ENCODE peak calls at places on chromosome 11, in seven cellular contexts. One of them, this sample, is unnamed.

GRCh38 chr11:81005595-81005994 is 1564.8 kb upstream of the TENM4 start:
- DNase-seq in A673: peak; percentile 66
- DNase-seq in A549: peak; percentile 0
- DNase-seq in dorsolateral prefrontal cortex: no peak
- DNase-seq in transverse colon: no peak
- DNase-seq in type B pancreatic cell: no peak
- DNase-seq in left ventricle myocardium inferior: no peak
- DNase-seq in this sample: no peak

GRCh38 chr11:5291207-5291838 is 10.4 kb downstream of the OR51B4 start:
- DNase-seq in A673: peak; percentile 10
- DNase-seq in A549: peak; percentile 47
- DNase-seq in dorsolateral prefrontal cortex: no peak
- DNase-seq in transverse colon: no peak
- DNase-seq in type B pancreatic cell: no peak
- DNase-seq in left ventricle myocardium inferior: no peak
- DNase-seq in this sample: no peak

GRCh38 chr11:44601471-44602370 is 36.3 kb downstream of the CD82 start:
- DNase-seq in A673: no peak
- DNase-seq in A549: no peak
- DNase-seq in dorsolateral prefrontal cortex: no peak
- DNase-seq in transverse colon: peak; percentile 62
- DNase-seq in type B pancreatic cell: no peak
- DNase-seq in left ventricle myocardium inferior: no peak
- DNase-seq in this sample: no peak

GRCh38 chr11:1916132-1916985 is 3.1 kb upstream of the TNNT3 start:
- DNase-seq in A673: no peak
- DNase-seq in A549: no peak
- DNase-seq in dorsolateral prefrontal cortex: no peak
- DNase-seq in transverse colon: no peak
- DNase-seq in type B pancreatic cell: no peak
- DNase-seq in left ventricle myocardium inferior: no peak
- DNase-seq in this sample: no peak

GRCh38 chr11:114307524-114308203 is 11.5 kb downstream of the NNMT start:
- DNase-seq in A673: peak; percentile 6
- DNase-seq in A549: no peak
- DNase-seq in dorsolateral prefrontal cortex: no peak
- DNase-seq in transverse colon: no peak
- DNase-seq in type B pancreatic cell: no peak
- DNase-seq in left ventricle myocardium inferior: peak; percentile 45
- DNase-seq in this sample: no peak

GRCh38 chr11:62601114-62601363 is 626 bp downstream of the MTA2 start:
- DNase-seq in A673: no peak
- DNase-seq in A549: no peak
- DNase-seq in dorsolateral prefrontal cortex: peak; percentile 34
- DNase-seq in transverse colon: peak; percentile 55
- DNase-seq in type B pancreatic cell: no peak
- DNase-seq in left ventricle myocardium inferior: peak; percentile 62
- DNase-seq in this sample: no peak

GRCh38 chr11:124536520-124536919 is 6.9 kb downstream of the OR8B12 start:
- DNase-seq in A673: peak; percentile 14
- DNase-seq in A549: no peak
- DNase-seq in dorsolateral prefrontal cortex: no peak
- DNase-seq in transverse colon: peak; percentile 11
- DNase-seq in type B pancreatic cell: no peak
- DNase-seq in left ventricle myocardium inferior: peak; percentile 30
- DNase-seq in this sample: no peak

GRCh38 chr11:108793138-108793537 is 128.3 kb downstream of the DDX10 start:
- DNase-seq in A673: no peak
- DNase-seq in A549: no peak
- DNase-seq in dorsolateral prefrontal cortex: no peak
- DNase-seq in transverse colon: no peak
- DNase-seq in type B pancreatic cell: no peak
- DNase-seq in left ventricle myocardium inferior: no peak
- DNase-seq in this sample: no peak

GRCh38 chr11:113193077-113193476 is 121.3 kb upstream of the TTC12 start:
- DNase-seq in A673: no peak
- DNase-seq in A549: no peak
- DNase-seq in dorsolateral prefrontal cortex: no peak
- DNase-seq in transverse colon: no peak
- DNase-seq in type B pancreatic cell: no peak
- DNase-seq in left ventricle myocardium inferior: no peak
- DNase-seq in this sample: no peak

GRCh38 chr11:121757480-121758125 is 304.8 kb upstream of the SORL1-AS1 start:
- DNase-seq in A673: no peak
- DNase-seq in A549: no peak
- DNase-seq in dorsolateral prefrontal cortex: no peak
- DNase-seq in transverse colon: no peak
- DNase-seq in type B pancreatic cell: no peak
- DNase-seq in left ventricle myocardium inferior: no peak
- DNase-seq in this sample: no peak

GRCh38 chr11:64249563-64250405 is 1.5 kb upstream of the PLCB3 start:
- DNase-seq in A673: no peak
- DNase-seq in A549: no peak
- DNase-seq in dorsolateral prefrontal cortex: no peak
- DNase-seq in transverse colon: no peak
- DNase-seq in type B pancreatic cell: no peak
- DNase-seq in left ventricle myocardium inferior: no peak
- DNase-seq in this sample: no peak

GRCh38 chr11:31943056-31943780 is 132.1 kb upstream of the PAX6 start:
- DNase-seq in A673: peak; percentile 61
- DNase-seq in A549: no peak
- DNase-seq in dorsolateral prefrontal cortex: no peak
- DNase-seq in transverse colon: no peak
- DNase-seq in type B pancreatic cell: no peak
- DNase-seq in left ventricle myocardium inferior: no peak
- DNase-seq in this sample: no peak

GRCh38 chr11:31936309-31936708 is 125.2 kb upstream of the PAX6 start:
- DNase-seq in A673: no peak
- DNase-seq in A549: no peak
- DNase-seq in dorsolateral prefrontal cortex: no peak
- DNase-seq in transverse colon: no peak
- DNase-seq in type B pancreatic cell: no peak
- DNase-seq in left ventricle myocardium inferior: no peak
- DNase-seq in this sample: no peak

GRCh38 chr11:31939004-31939403 is 127.9 kb upstream of the PAX6 start:
- DNase-seq in A673: no peak
- DNase-seq in A549: no peak
- DNase-seq in dorsolateral prefrontal cortex: no peak
- DNase-seq in transverse colon: no peak
- DNase-seq in type B pancreatic cell: no peak
- DNase-seq in left ventricle myocardium inferior: no peak
- DNase-seq in this sample: no peak

DNA sequence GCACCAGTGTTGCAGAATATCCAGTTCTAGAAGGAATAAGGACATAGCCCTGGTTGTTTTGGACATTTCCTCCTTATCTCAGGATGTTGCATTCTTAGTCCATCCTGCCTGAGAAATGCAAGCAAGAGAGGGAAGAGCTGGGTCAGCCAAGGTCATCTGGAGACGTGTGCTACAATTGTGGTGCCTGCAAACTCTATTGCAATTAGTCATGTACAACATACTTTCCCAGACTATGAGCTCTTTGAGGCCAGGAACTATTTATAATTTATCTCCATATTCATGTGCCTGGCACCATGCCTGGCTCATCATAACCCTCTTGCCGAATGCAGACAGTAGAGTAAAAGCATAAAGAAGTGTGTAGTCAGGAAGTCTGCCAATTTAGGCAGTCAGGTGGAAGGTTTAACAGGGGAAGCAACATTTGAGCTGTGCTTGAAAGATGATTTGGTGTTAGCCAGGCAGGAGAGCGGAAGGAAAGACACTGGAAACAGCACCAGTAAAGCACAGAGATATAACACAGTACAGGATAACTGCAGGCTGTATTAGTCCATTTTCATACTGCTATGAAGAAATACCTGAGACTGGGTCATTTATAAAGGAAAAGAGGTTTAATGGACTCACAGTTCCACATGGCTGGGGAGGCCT is 129.4 kb upstream of the PAX6 start:
- DNase-seq in A673: peak; percentile 48
- DNase-seq in A549: no peak
- DNase-seq in dorsolateral prefrontal cortex: no peak
- DNase-seq in transverse colon: no peak
- DNase-seq in type B pancreatic cell: no peak
- DNase-seq in left ventricle myocardium inferior: peak; percentile 62
- DNase-seq in this sample: no peak
- TF ChIP-seq CTCF in A673: no peak
- TF ChIP-seq CTCF in A549: no peak
- TF ChIP-seq CTCF in dorsolateral prefrontal cortex: no peak
- TF ChIP-seq CTCF in transverse colon: no peak
- TF ChIP-seq CTCF in type B pancreatic cell: no peak
- TF ChIP-seq CTCF in left ventricle myocardium inferior: no peak
- TF ChIP-seq CTCF in this sample: no peak

DNA sequence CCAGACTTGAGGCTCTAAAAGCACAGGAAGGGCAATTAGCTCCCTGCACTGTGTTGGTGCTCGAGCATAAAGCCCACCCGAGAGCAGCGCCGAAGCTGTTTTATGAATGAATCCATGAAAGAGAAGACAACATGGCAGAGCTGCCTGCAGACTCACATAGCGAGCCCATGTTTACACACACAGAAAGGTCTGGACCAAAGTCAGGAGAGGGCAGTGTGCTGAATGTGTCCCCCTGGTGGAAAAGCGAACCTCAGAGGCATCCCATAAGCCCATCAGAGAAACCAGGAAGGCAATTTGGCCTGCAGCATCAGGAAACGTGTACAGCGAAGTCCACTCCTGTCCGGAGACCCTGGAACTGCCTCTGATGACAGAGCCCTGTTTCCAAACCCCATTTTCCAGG is 37.1 kb downstream of the CHRDL2 start:
- DNase-seq in A673: no peak
- DNase-seq in A549: no peak
- DNase-seq in dorsolateral prefrontal cortex: no peak
- DNase-seq in transverse colon: no peak
- DNase-seq in type B pancreatic cell: no peak
- DNase-seq in left ventricle myocardium inferior: no peak
- DNase-seq in this sample: no peak
- TF ChIP-seq CTCF in A673: peak; percentile 19
- TF ChIP-seq CTCF in A549: peak; percentile 16
- TF ChIP-seq CTCF in dorsolateral prefrontal cortex: no peak
- TF ChIP-seq CTCF in transverse colon: no peak
- TF ChIP-seq CTCF in type B pancreatic cell: no peak
- TF ChIP-seq CTCF in left ventricle myocardium inferior: no peak
- TF ChIP-seq CTCF in this sample: no peak

DNA sequence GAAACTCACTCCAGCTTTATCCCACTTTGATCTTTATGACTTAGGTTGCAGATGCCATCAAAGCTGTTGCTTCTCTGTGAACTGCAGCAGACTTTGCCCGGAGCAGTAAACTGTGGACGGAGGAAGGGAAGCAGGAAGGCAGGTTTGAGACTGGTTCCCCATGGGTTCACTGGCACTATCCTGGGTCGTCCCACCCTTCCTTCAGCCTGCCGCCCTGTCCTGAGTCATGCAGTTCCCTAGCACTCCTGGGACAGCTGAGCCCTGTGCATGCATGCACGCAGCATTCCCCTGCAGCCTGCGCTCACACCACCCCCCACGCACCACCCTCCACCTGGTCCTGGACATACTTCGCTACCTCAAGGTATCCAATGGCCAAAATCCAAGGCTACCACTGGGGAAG is 23.5 kb upstream of the P2RY2 start:
- DNase-seq in A673: no peak
- DNase-seq in A549: no peak
- DNase-seq in dorsolateral prefrontal cortex: no peak
- DNase-seq in transverse colon: peak; percentile 91
- DNase-seq in type B pancreatic cell: no peak
- DNase-seq in left ventricle myocardium inferior: no peak
- DNase-seq in this sample: no peak
- TF ChIP-seq CTCF in A673: no peak
- TF ChIP-seq CTCF in A549: no peak
- TF ChIP-seq CTCF in dorsolateral prefrontal cortex: no peak
- TF ChIP-seq CTCF in transverse colon: no peak
- TF ChIP-seq CTCF in type B pancreatic cell: no peak
- TF ChIP-seq CTCF in left ventricle myocardium inferior: no peak
- TF ChIP-seq CTCF in this sample: no peak

GRCh38 chr11:69508974-69509373 is 27.5 kb downstream of the LINC01488 start:
- DNase-seq in A673: no peak
- DNase-seq in A549: no peak
- DNase-seq in dorsolateral prefrontal cortex: no peak
- DNase-seq in transverse colon: no peak
- DNase-seq in type B pancreatic cell: no peak
- DNase-seq in left ventricle myocardium inferior: peak; percentile 3
- DNase-seq in this sample: no peak
- TF ChIP-seq CTCF in A673: no peak
- TF ChIP-seq CTCF in A549: no peak
- TF ChIP-seq CTCF in dorsolateral prefrontal cortex: no peak
- TF ChIP-seq CTCF in transverse colon: no peak
- TF ChIP-seq CTCF in type B pancreatic cell: no peak
- TF ChIP-seq CTCF in left ventricle myocardium inferior: no peak
- TF ChIP-seq CTCF in this sample: no peak

GRCh38 chr11:76719686-76720085 is 49.1 kb upstream of the LRRC32 start:
- DNase-seq in A673: no peak
- DNase-seq in A549: no peak
- DNase-seq in dorsolateral prefrontal cortex: no peak
- DNase-seq in transverse colon: no peak
- DNase-seq in type B pancreatic cell: no peak
- DNase-seq in left ventricle myocardium inferior: no peak
- DNase-seq in this sample: no peak

GRCh38 chr11:76721755-76722677 is 51.5 kb upstream of the LRRC32 start:
- DNase-seq in A673: peak; percentile 93
- DNase-seq in A549: peak; percentile 67
- DNase-seq in dorsolateral prefrontal cortex: peak; percentile 85
- DNase-seq in transverse colon: peak; percentile 87
- DNase-seq in type B pancreatic cell: peak; percentile 87
- DNase-seq in left ventricle myocardium inferior: peak; percentile 88
- DNase-seq in this sample: peak; percentile 94

GRCh38 chr11:76723548-76723947 is 53.0 kb upstream of the LRRC32 start:
- DNase-seq in A673: no peak
- DNase-seq in A549: no peak
- DNase-seq in dorsolateral prefrontal cortex: no peak
- DNase-seq in transverse colon: no peak
- DNase-seq in type B pancreatic cell: no peak
- DNase-seq in left ventricle myocardium inferior: no peak
- DNase-seq in this sample: no peak

GRCh38 chr11:76724162-76724768 is 53.7 kb upstream of the LRRC32 start:
- DNase-seq in A673: peak; percentile 35
- DNase-seq in A549: no peak
- DNase-seq in dorsolateral prefrontal cortex: no peak
- DNase-seq in transverse colon: no peak
- DNase-seq in type B pancreatic cell: no peak
- DNase-seq in left ventricle myocardium inferior: no peak
- DNase-seq in this sample: no peak

DNA sequence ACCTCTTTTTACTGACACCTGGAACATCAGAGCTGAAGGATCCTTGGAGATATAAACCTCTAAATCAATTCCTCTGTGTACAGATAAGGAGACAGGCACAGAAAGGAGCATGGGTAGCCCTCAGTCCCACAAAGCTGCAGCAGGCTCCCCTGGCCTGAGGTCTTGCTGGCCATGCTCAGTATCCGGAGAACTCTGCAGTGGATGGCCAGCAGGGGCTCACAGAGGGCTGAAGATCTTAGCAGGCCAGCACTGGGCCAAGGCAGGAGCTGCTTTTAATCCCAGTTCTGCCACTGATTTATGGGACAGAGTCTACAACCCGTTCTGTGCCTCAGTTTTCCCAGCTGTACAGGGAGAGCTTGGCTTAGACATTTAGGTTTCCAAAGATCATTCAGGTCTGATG is 52.6 kb upstream of the LRRC32 start:
- DNase-seq in A673: no peak
- DNase-seq in A549: no peak
- DNase-seq in dorsolateral prefrontal cortex: no peak
- DNase-seq in transverse colon: no peak
- DNase-seq in type B pancreatic cell: no peak
- DNase-seq in left ventricle myocardium inferior: no peak
- DNase-seq in this sample: no peak
- TF ChIP-seq CTCF in A673: no peak
- TF ChIP-seq CTCF in A549: no peak
- TF ChIP-seq CTCF in dorsolateral prefrontal cortex: no peak
- TF ChIP-seq CTCF in transverse colon: no peak
- TF ChIP-seq CTCF in type B pancreatic cell: no peak
- TF ChIP-seq CTCF in left ventricle myocardium inferior: no peak
- TF ChIP-seq CTCF in this sample: no peak

This sample was measured in osteocyte.